ENCODE peak calls at places on chromosomes 6 and 20, in nine cellular contexts. One of them, this sample, is unnamed.

GRCh38 chr6:125507987-125508655 is 206.4 kb upstream of the HDDC2 start:
- DNase-seq in ovary: no peak
- DNase-seq in sigmoid colon: no peak
- DNase-seq in Peyer's patch: no peak
- DNase-seq in body of pancreas: peak
- DNase-seq in stomach: no peak
- DNase-seq in thyroid gland: peak
- DNase-seq in A549: no peak
- DNase-seq in heart left ventricle: peak
- DNase-seq in this sample: no peak

GRCh38 chr20:52722926-52723325 is 249.2 kb upstream of the TSHZ2 start:
- DNase-seq in ovary: no peak
- DNase-seq in sigmoid colon: no peak
- DNase-seq in Peyer's patch: no peak
- DNase-seq in body of pancreas: no peak
- DNase-seq in stomach: no peak
- DNase-seq in thyroid gland: no peak
- DNase-seq in A549: no peak
- DNase-seq in heart left ventricle: no peak
- DNase-seq in this sample: no peak

GRCh38 chr6:127893541-127893940 is 7.3 kb downstream of the THEMIS start:
- DNase-seq in ovary: no peak
- DNase-seq in sigmoid colon: no peak
- DNase-seq in Peyer's patch: no peak
- DNase-seq in body of pancreas: no peak
- DNase-seq in stomach: no peak
- DNase-seq in thyroid gland: no peak
- DNase-seq in A549: no peak
- DNase-seq in heart left ventricle: no peak
- DNase-seq in this sample: no peak

GRCh38 chr6:38179794-38180430 is 360.4 kb downstream of the ZFAND3 start:
- DNase-seq in ovary: peak
- DNase-seq in sigmoid colon: no peak
- DNase-seq in Peyer's patch: no peak
- DNase-seq in body of pancreas: no peak
- DNase-seq in stomach: peak
- DNase-seq in thyroid gland: no peak
- DNase-seq in A549: no peak
- DNase-seq in heart left ventricle: no peak
- DNase-seq in this sample: peak

GRCh38 chr6:143743256-143744166 is 65.7 kb downstream of the PHACTR2 start:
- DNase-seq in ovary: peak
- DNase-seq in sigmoid colon: peak
- DNase-seq in Peyer's patch: no peak
- DNase-seq in body of pancreas: no peak
- DNase-seq in stomach: no peak
- DNase-seq in thyroid gland: peak
- DNase-seq in A549: no peak
- DNase-seq in heart left ventricle: peak
- DNase-seq in this sample: no peak

GRCh38 chr6:87762116-87762515 is 60.1 kb upstream of the AKIRIN2 start:
- DNase-seq in ovary: peak
- DNase-seq in sigmoid colon: no peak
- DNase-seq in Peyer's patch: no peak
- DNase-seq in body of pancreas: no peak
- DNase-seq in stomach: no peak
- DNase-seq in thyroid gland: no peak
- DNase-seq in A549: no peak
- DNase-seq in heart left ventricle: no peak
- DNase-seq in this sample: no peak

GRCh38 chr20:45100563-45101245 is at the start of gene KCNS1:
- DNase-seq in ovary: no peak
- DNase-seq in sigmoid colon: no peak
- DNase-seq in Peyer's patch: no peak
- DNase-seq in body of pancreas: peak
- DNase-seq in stomach: no peak
- DNase-seq in thyroid gland: no peak
- DNase-seq in A549: no peak
- DNase-seq in heart left ventricle: no peak
- DNase-seq in this sample: no peak

GRCh38 chr20:4509825-4510522 is 211.7 kb upstream of the PRND start:
- DNase-seq in ovary: no peak
- DNase-seq in sigmoid colon: no peak
- DNase-seq in Peyer's patch: no peak
- DNase-seq in body of pancreas: no peak
- DNase-seq in stomach: no peak
- DNase-seq in thyroid gland: no peak
- DNase-seq in A549: peak
- DNase-seq in heart left ventricle: no peak
- DNase-seq in this sample: no peak

GRCh38 chr20:6806291-6806690 is 38.8 kb downstream of the BMP2 start:
- DNase-seq in ovary: no peak
- DNase-seq in sigmoid colon: no peak
- DNase-seq in Peyer's patch: no peak
- DNase-seq in body of pancreas: no peak
- DNase-seq in stomach: no peak
- DNase-seq in thyroid gland: no peak
- DNase-seq in A549: no peak
- DNase-seq in heart left ventricle: no peak
- DNase-seq in this sample: no peak

GRCh38 chr20:461254-462198 is 807 bp downstream of the TBC1D20 start:
- DNase-seq in ovary: no peak
- DNase-seq in sigmoid colon: peak
- DNase-seq in Peyer's patch: no peak
- DNase-seq in body of pancreas: peak
- DNase-seq in stomach: peak
- DNase-seq in thyroid gland: peak
- DNase-seq in A549: peak
- DNase-seq in heart left ventricle: peak
- DNase-seq in this sample: peak

GRCh38 chr6:19838442-19839236 is 1.5 kb downstream of the ID4 start:
- DNase-seq in ovary: peak
- DNase-seq in sigmoid colon: peak
- DNase-seq in Peyer's patch: peak
- DNase-seq in body of pancreas: peak
- DNase-seq in stomach: peak
- DNase-seq in thyroid gland: peak
- DNase-seq in A549: peak
- DNase-seq in heart left ventricle: peak
- DNase-seq in this sample: no peak

GRCh38 chr6:167350322-167350721 is 25.4 kb downstream of the TTLL2 start:
- DNase-seq in ovary: no peak
- DNase-seq in sigmoid colon: no peak
- DNase-seq in Peyer's patch: no peak
- DNase-seq in body of pancreas: no peak
- DNase-seq in stomach: no peak
- DNase-seq in thyroid gland: no peak
- DNase-seq in A549: no peak
- DNase-seq in heart left ventricle: no peak
- DNase-seq in this sample: peak

GRCh38 chr6:38364127-38364526 is 275.6 kb downstream of the BTBD9 start:
- DNase-seq in ovary: no peak
- DNase-seq in sigmoid colon: no peak
- DNase-seq in Peyer's patch: no peak
- DNase-seq in body of pancreas: no peak
- DNase-seq in stomach: no peak
- DNase-seq in thyroid gland: no peak
- DNase-seq in A549: no peak
- DNase-seq in heart left ventricle: no peak
- DNase-seq in this sample: no peak

GRCh38 chr6:133170602-133171001 is 70.6 kb upstream of the EYA4 start:
- DNase-seq in ovary: no peak
- DNase-seq in sigmoid colon: no peak
- DNase-seq in Peyer's patch: no peak
- DNase-seq in body of pancreas: no peak
- DNase-seq in stomach: no peak
- DNase-seq in thyroid gland: no peak
- DNase-seq in A549: peak
- DNase-seq in heart left ventricle: no peak
- DNase-seq in this sample: no peak

GRCh38 chr6:41591859-41592502 is 45.8 kb downstream of the FOXP4 start:
- DNase-seq in ovary: peak
- DNase-seq in sigmoid colon: peak
- DNase-seq in Peyer's patch: peak
- DNase-seq in body of pancreas: peak
- DNase-seq in stomach: peak
- DNase-seq in thyroid gland: peak
- DNase-seq in A549: peak
- DNase-seq in heart left ventricle: peak
- DNase-seq in this sample: peak

GRCh38 chr6:109434456-109434855 is 6.0 kb downstream of the PPIL6 start:
- DNase-seq in ovary: no peak
- DNase-seq in sigmoid colon: no peak
- DNase-seq in Peyer's patch: no peak
- DNase-seq in body of pancreas: no peak
- DNase-seq in stomach: no peak
- DNase-seq in thyroid gland: no peak
- DNase-seq in A549: no peak
- DNase-seq in heart left ventricle: no peak
- DNase-seq in this sample: no peak

DNA sequence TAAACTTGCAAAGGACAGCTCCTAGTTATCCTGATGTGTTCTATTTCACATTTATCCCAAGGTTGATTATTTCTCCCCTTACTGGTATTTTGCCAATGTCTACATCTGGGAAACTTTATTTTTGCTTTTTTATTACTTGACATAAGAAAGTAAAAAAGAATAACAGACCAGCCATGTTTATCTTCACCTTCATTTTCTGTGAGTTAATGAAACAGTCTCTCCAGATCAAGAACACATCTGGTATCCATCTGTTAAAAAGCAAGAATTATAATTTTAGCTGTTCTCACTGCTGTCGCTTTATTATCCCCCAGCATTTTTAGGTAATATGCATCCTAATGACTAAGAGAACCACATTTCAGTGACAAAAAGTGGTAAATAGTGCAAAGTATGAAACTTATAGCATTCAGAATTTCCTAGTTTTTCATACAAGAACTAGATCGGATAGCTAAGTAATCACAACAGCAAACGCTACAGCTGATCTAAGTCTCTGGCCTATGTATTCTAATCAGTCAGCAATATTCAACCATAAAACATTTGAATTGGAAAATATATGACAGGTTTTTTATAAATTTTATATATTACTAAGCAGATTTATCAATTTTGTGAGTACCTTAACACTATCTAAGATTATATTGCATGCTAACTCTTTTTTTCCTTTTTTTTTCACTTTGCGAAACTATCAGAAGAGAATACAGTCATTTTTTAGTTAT is 74.4 kb upstream of the GJE1 start:
- DNase-seq in ovary: no peak
- DNase-seq in sigmoid colon: no peak
- DNase-seq in Peyer's patch: no peak
- DNase-seq in body of pancreas: no peak
- DNase-seq in stomach: no peak
- DNase-seq in thyroid gland: no peak
- DNase-seq in A549: no peak
- DNase-seq in heart left ventricle: no peak
- DNase-seq in this sample: no peak
- H3K4me3 ChIP-seq in ovary: no peak
- H3K4me3 ChIP-seq in sigmoid colon: no peak
- H3K4me3 ChIP-seq in Peyer's patch: no peak
- H3K4me3 ChIP-seq in body of pancreas: no peak
- H3K4me3 ChIP-seq in stomach: no peak
- H3K4me3 ChIP-seq in thyroid gland: no peak
- H3K4me3 ChIP-seq in A549: no peak
- H3K4me3 ChIP-seq in heart left ventricle: no peak
- H3K4me3 ChIP-seq in this sample: no peak

DNA sequence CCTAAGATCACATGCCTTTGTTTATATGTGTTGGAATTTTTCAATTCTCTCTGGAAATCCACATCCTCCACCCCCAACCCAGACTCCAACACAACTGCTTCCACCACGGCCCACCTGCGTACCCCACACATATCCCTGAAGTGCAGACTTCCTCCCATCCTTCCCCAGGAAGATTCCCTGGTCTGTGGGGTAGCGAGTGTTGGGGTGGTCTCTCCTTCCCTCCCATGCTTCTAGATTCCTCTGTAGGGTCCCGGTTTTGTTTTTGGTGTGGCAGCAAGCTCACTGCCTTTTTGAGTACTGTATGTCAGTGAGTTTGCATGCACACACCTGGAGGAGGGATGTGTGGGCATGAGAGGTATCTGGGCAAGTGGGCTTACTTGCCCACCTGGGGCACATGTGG is 127.6 kb downstream of the MRPL14 start:
- DNase-seq in ovary: no peak
- DNase-seq in sigmoid colon: peak
- DNase-seq in Peyer's patch: no peak
- DNase-seq in body of pancreas: no peak
- DNase-seq in stomach: no peak
- DNase-seq in thyroid gland: no peak
- DNase-seq in A549: no peak
- DNase-seq in heart left ventricle: no peak
- DNase-seq in this sample: no peak
- TF ChIP-seq POLR2A in ovary: no peak
- TF ChIP-seq POLR2A in sigmoid colon: no peak
- TF ChIP-seq POLR2A in Peyer's patch: no peak
- TF ChIP-seq POLR2A in body of pancreas: no peak
- TF ChIP-seq POLR2A in stomach: no peak
- TF ChIP-seq POLR2A in thyroid gland: no peak
- TF ChIP-seq POLR2A in A549: no peak
- TF ChIP-seq POLR2A in heart left ventricle: no peak
- TF ChIP-seq POLR2A in this sample: no peak

GRCh38 chr20:47664068-47664437 is 121.2 kb downstream of the SULF2 start:
- DNase-seq in ovary: no peak
- DNase-seq in sigmoid colon: no peak
- DNase-seq in Peyer's patch: no peak
- DNase-seq in body of pancreas: no peak
- DNase-seq in stomach: no peak
- DNase-seq in thyroid gland: no peak
- DNase-seq in A549: no peak
- DNase-seq in heart left ventricle: no peak
- DNase-seq in this sample: no peak
- H3K4me3 ChIP-seq in ovary: no peak
- H3K4me3 ChIP-seq in sigmoid colon: no peak
- H3K4me3 ChIP-seq in Peyer's patch: no peak
- H3K4me3 ChIP-seq in body of pancreas: no peak
- H3K4me3 ChIP-seq in stomach: no peak
- H3K4me3 ChIP-seq in thyroid gland: no peak
- H3K4me3 ChIP-seq in A549: no peak
- H3K4me3 ChIP-seq in heart left ventricle: no peak
- H3K4me3 ChIP-seq in this sample: no peak

DNA sequence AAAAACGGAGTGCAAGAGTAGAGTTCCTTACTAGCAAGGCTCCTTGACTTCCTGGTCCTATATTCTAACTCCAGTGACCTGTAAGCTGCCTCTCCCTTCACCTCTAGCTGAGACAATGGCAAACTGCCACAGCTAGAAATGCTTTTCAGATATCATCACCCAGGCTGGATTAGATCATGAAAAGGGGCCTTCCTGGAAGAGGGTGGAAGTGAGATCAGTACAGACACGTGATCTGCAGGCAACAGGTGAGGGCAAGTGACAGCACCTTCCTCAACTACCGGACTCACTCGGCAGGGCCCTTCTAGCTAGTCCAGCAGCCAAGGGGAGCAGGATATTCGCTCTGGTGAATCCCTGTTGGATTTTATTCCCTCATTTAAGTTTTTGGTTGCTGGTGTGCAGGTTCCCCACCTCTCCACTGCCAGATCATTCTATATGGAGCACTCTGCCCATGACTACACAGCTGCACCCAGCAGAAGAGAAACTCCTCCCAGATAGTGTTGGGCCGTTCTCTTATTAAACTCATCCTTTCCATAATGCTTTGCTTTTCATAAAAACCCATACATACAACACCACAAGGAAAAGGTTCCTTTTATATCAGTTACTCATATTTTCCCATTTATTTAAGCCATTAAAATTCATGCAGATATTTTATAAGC is 26.4 kb upstream of the FAM83C start:
- DNase-seq in ovary: no peak
- DNase-seq in sigmoid colon: no peak
- DNase-seq in Peyer's patch: peak
- DNase-seq in body of pancreas: peak
- DNase-seq in stomach: peak
- DNase-seq in thyroid gland: peak
- DNase-seq in A549: peak
- DNase-seq in heart left ventricle: no peak
- DNase-seq in this sample: no peak
- TF ChIP-seq POLR2A in ovary: no peak
- TF ChIP-seq POLR2A in sigmoid colon: no peak
- TF ChIP-seq POLR2A in Peyer's patch: peak
- TF ChIP-seq POLR2A in body of pancreas: peak
- TF ChIP-seq POLR2A in stomach: no peak
- TF ChIP-seq POLR2A in thyroid gland: no peak
- TF ChIP-seq POLR2A in A549: no peak
- TF ChIP-seq POLR2A in heart left ventricle: no peak
- TF ChIP-seq POLR2A in this sample: no peak

This sample was measured in spleen.